ENCODE peak calls at places on chromosome 3, in ten cellular contexts. One of them, this sample, is unnamed.

GRCh38 chr3:128215800-128216495 is 62.7 kb downstream of the EEFSEC start:
- DNase-seq in left lobe of liver: no peak
- DNase-seq in ACHN: no peak
- DNase-seq in SK-MEL-5: no peak
- DNase-seq in brain microvascular endothelial cell: no peak
- DNase-seq in NCI-H345: no peak
- DNase-seq in NCI-H2029: no peak
- DNase-seq in activated T-cell treated with anti-CD3 and anti-CD28 coated beads for 24 hours: no peak
- DNase-seq in left ventricle myocardium inferior: no peak
- DNase-seq in D341Med: no peak
- DNase-seq in this sample: no peak

GRCh38 chr3:13115616-13115910 is 42.3 kb upstream of the IQSEC1 start:
- DNase-seq in left lobe of liver: no peak
- DNase-seq in ACHN: no peak
- DNase-seq in SK-MEL-5: no peak
- DNase-seq in brain microvascular endothelial cell: no peak
- DNase-seq in NCI-H345: no peak
- DNase-seq in NCI-H2029: no peak
- DNase-seq in activated T-cell treated with anti-CD3 and anti-CD28 coated beads for 24 hours: no peak
- DNase-seq in left ventricle myocardium inferior: no peak
- DNase-seq in D341Med: no peak
- DNase-seq in this sample: no peak

GRCh38 chr3:41173926-41174702 is 25.2 kb upstream of the CTNNB1 start:
- DNase-seq in left lobe of liver: no peak
- DNase-seq in ACHN: no peak
- DNase-seq in SK-MEL-5: no peak
- DNase-seq in brain microvascular endothelial cell: no peak
- DNase-seq in NCI-H345: no peak
- DNase-seq in NCI-H2029: no peak
- DNase-seq in activated T-cell treated with anti-CD3 and anti-CD28 coated beads for 24 hours: no peak
- DNase-seq in left ventricle myocardium inferior: no peak
- DNase-seq in D341Med: no peak
- DNase-seq in this sample: no peak

GRCh38 chr3:4947028-4947427 is 32.2 kb upstream of the BHLHE40 start:
- DNase-seq in left lobe of liver: no peak
- DNase-seq in ACHN: no peak
- DNase-seq in SK-MEL-5: no peak
- DNase-seq in brain microvascular endothelial cell: no peak
- DNase-seq in NCI-H345: no peak
- DNase-seq in NCI-H2029: no peak
- DNase-seq in activated T-cell treated with anti-CD3 and anti-CD28 coated beads for 24 hours: no peak
- DNase-seq in left ventricle myocardium inferior: no peak
- DNase-seq in D341Med: no peak
- DNase-seq in this sample: no peak

GRCh38 chr3:171986208-171986607 is 53.2 kb upstream of the FNDC3B start:
- DNase-seq in left lobe of liver: no peak
- DNase-seq in ACHN: no peak
- DNase-seq in SK-MEL-5: no peak
- DNase-seq in brain microvascular endothelial cell: no peak
- DNase-seq in NCI-H345: no peak
- DNase-seq in NCI-H2029: no peak
- DNase-seq in activated T-cell treated with anti-CD3 and anti-CD28 coated beads for 24 hours: no peak
- DNase-seq in left ventricle myocardium inferior: no peak
- DNase-seq in D341Med: no peak
- DNase-seq in this sample: no peak

GRCh38 chr3:170768334-170768801 is 101.6 kb downstream of the RPL22L1 start:
- DNase-seq in left lobe of liver: no peak
- DNase-seq in ACHN: no peak
- DNase-seq in SK-MEL-5: peak; percentile 41
- DNase-seq in brain microvascular endothelial cell: peak; percentile 49
- DNase-seq in NCI-H345: peak; percentile 21
- DNase-seq in NCI-H2029: no peak
- DNase-seq in activated T-cell treated with anti-CD3 and anti-CD28 coated beads for 24 hours: no peak
- DNase-seq in left ventricle myocardium inferior: no peak
- DNase-seq in D341Med: no peak
- DNase-seq in this sample: peak; percentile 10

GRCh38 chr3:61940241-61940640 is 378.9 kb downstream of the PTPRG start:
- DNase-seq in left lobe of liver: no peak
- DNase-seq in ACHN: no peak
- DNase-seq in SK-MEL-5: no peak
- DNase-seq in brain microvascular endothelial cell: no peak
- DNase-seq in NCI-H345: no peak
- DNase-seq in NCI-H2029: no peak
- DNase-seq in activated T-cell treated with anti-CD3 and anti-CD28 coated beads for 24 hours: no peak
- DNase-seq in left ventricle myocardium inferior: no peak
- DNase-seq in D341Med: no peak
- DNase-seq in this sample: no peak

GRCh38 chr3:30458781-30459180 is 147.6 kb upstream of the TGFBR2 start:
- DNase-seq in left lobe of liver: no peak
- DNase-seq in ACHN: no peak
- DNase-seq in SK-MEL-5: no peak
- DNase-seq in brain microvascular endothelial cell: no peak
- DNase-seq in NCI-H345: no peak
- DNase-seq in NCI-H2029: no peak
- DNase-seq in activated T-cell treated with anti-CD3 and anti-CD28 coated beads for 24 hours: no peak
- DNase-seq in left ventricle myocardium inferior: peak; percentile 19
- DNase-seq in D341Med: no peak
- DNase-seq in this sample: no peak

GRCh38 chr3:72353236-72354105 is 494.8 kb downstream of the SHQ1 start:
- DNase-seq in left lobe of liver: peak; percentile 19
- DNase-seq in ACHN: no peak
- DNase-seq in SK-MEL-5: no peak
- DNase-seq in brain microvascular endothelial cell: no peak
- DNase-seq in NCI-H345: no peak
- DNase-seq in NCI-H2029: no peak
- DNase-seq in activated T-cell treated with anti-CD3 and anti-CD28 coated beads for 24 hours: no peak
- DNase-seq in left ventricle myocardium inferior: no peak
- DNase-seq in D341Med: no peak
- DNase-seq in this sample: no peak

GRCh38 chr3:190258634-190259033 is 63.6 kb downstream of the CLDN1 start:
- DNase-seq in left lobe of liver: no peak
- DNase-seq in ACHN: peak; percentile 38
- DNase-seq in SK-MEL-5: no peak
- DNase-seq in brain microvascular endothelial cell: peak; percentile 38
- DNase-seq in NCI-H345: peak; percentile 79
- DNase-seq in NCI-H2029: no peak
- DNase-seq in activated T-cell treated with anti-CD3 and anti-CD28 coated beads for 24 hours: no peak
- DNase-seq in left ventricle myocardium inferior: peak; percentile 13
- DNase-seq in D341Med: no peak
- DNase-seq in this sample: no peak

GRCh38 chr3:99965681-99966408 is 148.2 kb downstream of the CMSS1 start:
- DNase-seq in left lobe of liver: no peak
- DNase-seq in ACHN: no peak
- DNase-seq in SK-MEL-5: no peak
- DNase-seq in brain microvascular endothelial cell: no peak
- DNase-seq in NCI-H345: no peak
- DNase-seq in NCI-H2029: no peak
- DNase-seq in activated T-cell treated with anti-CD3 and anti-CD28 coated beads for 24 hours: no peak
- DNase-seq in left ventricle myocardium inferior: no peak
- DNase-seq in D341Med: no peak
- DNase-seq in this sample: no peak

GRCh38 chr3:119880966-119881365 is 99.1 kb downstream of the NR1I2 start:
- DNase-seq in left lobe of liver: no peak
- DNase-seq in ACHN: no peak
- DNase-seq in SK-MEL-5: no peak
- DNase-seq in brain microvascular endothelial cell: no peak
- DNase-seq in NCI-H345: no peak
- DNase-seq in NCI-H2029: no peak
- DNase-seq in activated T-cell treated with anti-CD3 and anti-CD28 coated beads for 24 hours: no peak
- DNase-seq in left ventricle myocardium inferior: no peak
- DNase-seq in D341Med: no peak
- DNase-seq in this sample: no peak

GRCh38 chr3:78165876-78166275 is 1126.0 kb downstream of the ROBO2 start:
- DNase-seq in left lobe of liver: no peak
- DNase-seq in ACHN: no peak
- DNase-seq in SK-MEL-5: no peak
- DNase-seq in brain microvascular endothelial cell: no peak
- DNase-seq in NCI-H345: no peak
- DNase-seq in NCI-H2029: no peak
- DNase-seq in activated T-cell treated with anti-CD3 and anti-CD28 coated beads for 24 hours: no peak
- DNase-seq in left ventricle myocardium inferior: no peak
- DNase-seq in D341Med: no peak
- DNase-seq in this sample: no peak

GRCh38 chr3:127069814-127070440 is 87.0 kb downstream of the PLXNA1 start:
- DNase-seq in left lobe of liver: no peak
- DNase-seq in ACHN: no peak
- DNase-seq in SK-MEL-5: no peak
- DNase-seq in brain microvascular endothelial cell: no peak
- DNase-seq in NCI-H345: no peak
- DNase-seq in NCI-H2029: no peak
- DNase-seq in activated T-cell treated with anti-CD3 and anti-CD28 coated beads for 24 hours: no peak
- DNase-seq in left ventricle myocardium inferior: no peak
- DNase-seq in D341Med: no peak
- DNase-seq in this sample: no peak

GRCh38 chr3:141392018-141392370 is 23.7 kb downstream of the ZBTB38 start:
- DNase-seq in left lobe of liver: no peak
- DNase-seq in ACHN: no peak
- DNase-seq in SK-MEL-5: no peak
- DNase-seq in brain microvascular endothelial cell: no peak
- DNase-seq in NCI-H345: no peak
- DNase-seq in NCI-H2029: no peak
- DNase-seq in activated T-cell treated with anti-CD3 and anti-CD28 coated beads for 24 hours: no peak
- DNase-seq in left ventricle myocardium inferior: no peak
- DNase-seq in D341Med: no peak
- DNase-seq in this sample: no peak

This sample was measured in occipital lobe.